ENCODE peak calls at places on chromosomes 1 and 21, in four cellular contexts. B is GM20000, O is HCT116, D is MM.1S. K is an unnamed sample.

GRCh38 chr1:25484096-25484495 is 53.4 kb downstream of the MACO1 start:
- DNase-seq in O (no peak), B (no peak), D (no peak), K (no peak)

GRCh38 chr1:218284917-218285635 is at the start of gene RRP15:
- DNase-seq in O (peak; percentile 69), B (peak; percentile 84), D (peak; percentile 93), K (peak; percentile 89)

GRCh38 chr1:180415985-180416633 is 86.3 kb downstream of the ACBD6 start:
- DNase-seq in B (peak; percentile 7), O (peak; percentile 27), D (peak; percentile 67), K (peak; percentile 31)

GRCh38 chr1:46585312-46585711 is 18.8 kb downstream of the MKNK1 start:
- DNase-seq in B (no peak), O (no peak), D (no peak), K (no peak)

GRCh38 chr1:181152892-181153633 is 64.6 kb downstream of the IER5 start:
- DNase-seq in B (peak; percentile 65), O (no peak), D (peak; percentile 96), K (peak; percentile 70)

GRCh38 chr1:1665815-1666251 is 7.0 kb upstream of the CDK11B start:
- DNase-seq in B (no peak), O (no peak), D (no peak), K (peak; percentile 23)

GRCh38 chr1:145962157-145963102 is 1.9 kb downstream of the ANKRD34A start:
- DNase-seq in D (no peak), O (no peak), B (peak; percentile 43), K (peak; percentile 37)

GRCh38 chr1:246448373-246448772 is 58.7 kb downstream of the SMYD3 start:
- DNase-seq in B (no peak), D (no peak), O (no peak), K (no peak)

GRCh38 chr1:14660795-14661194 is 62.3 kb downstream of the KAZN start:
- DNase-seq in O (no peak), B (no peak), D (no peak), K (no peak)

GRCh38 chr1:3031401-3032221 is 10.3 kb downstream of the ACTRT2 start:
- DNase-seq in D (no peak), B (no peak), O (no peak), K (no peak)

GRCh38 chr1:9612162-9612845 is 23.6 kb downstream of the TMEM201 start:
- DNase-seq in D (no peak), O (no peak), B (no peak), K (no peak)

GRCh38 chr1:226690460-226690982 is 48.6 kb downstream of the ITPKB start:
- DNase-seq in O (no peak), D (no peak), B (no peak), K (no peak)

GRCh38 chr1:187685338-187685737 is 856.6 kb downstream of the PLA2G4A start:
- DNase-seq in O (no peak), D (no peak), B (no peak), K (no peak)

GRCh38 chr1:13228343-13228781 is 2.4 kb upstream of the PRAMEF18 start:
- DNase-seq in B (peak; percentile 15), O (peak; percentile 22), D (peak; percentile 30), K (peak; percentile 38)

GRCh38 chr1:21042920-21043605 is 133.6 kb downstream of the EIF4G3 start:
- DNase-seq in B (no peak), D (no peak), O (no peak), K (no peak)

DNA sequence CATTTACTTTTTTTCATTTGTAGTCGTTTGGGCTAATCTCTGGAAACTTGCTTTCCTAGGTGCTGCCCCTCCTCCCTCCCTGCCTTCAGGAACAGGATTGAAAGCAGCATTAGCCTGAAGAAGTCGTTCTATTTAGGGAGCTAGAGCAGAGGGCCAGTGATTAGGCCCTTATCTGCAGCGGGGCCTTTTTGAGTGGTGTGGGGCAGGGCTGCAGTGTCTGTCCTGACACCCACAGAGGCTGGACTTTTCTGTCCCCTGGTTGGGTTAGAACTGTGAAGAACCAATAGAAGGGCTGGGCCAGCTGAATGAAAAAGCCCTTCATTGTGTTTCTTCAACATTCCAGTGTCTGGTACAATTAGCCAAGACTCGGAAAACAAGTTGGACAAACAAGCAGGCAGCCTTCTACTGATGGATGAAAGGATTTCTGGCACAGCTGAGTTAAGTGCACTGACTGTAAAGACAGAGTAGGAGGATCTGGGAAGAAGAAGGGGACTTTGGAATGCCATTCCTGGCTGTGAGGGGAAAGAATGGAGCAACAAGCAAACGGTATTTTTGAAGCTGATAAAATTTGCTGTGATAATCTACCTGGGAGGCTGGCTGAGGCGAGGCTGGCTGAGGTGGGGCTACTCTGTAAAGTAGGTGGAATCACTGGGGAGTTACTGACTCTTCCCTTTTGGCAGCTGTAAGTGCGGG is 9.7 kb downstream of the MACF1 start:
- DNase-seq in O (no peak), D (no peak), B (no peak), K (no peak)
- TF ChIP-seq CTCF in O (no peak), D (no peak), B (no peak), K (no peak)

GRCh38 chr1:207670997-207671396 is 26.1 kb downstream of the CR1L start:
- DNase-seq in D (peak; percentile 52), O (no peak), B (no peak), K (no peak)

GRCh38 chr1:207669469-207670111 is 24.7 kb downstream of the CR1L start:
- DNase-seq in B (no peak), D (no peak), O (no peak), K (no peak)

GRCh38 chr1:207673399-207673798 is 28.5 kb downstream of the CR1L start:
- DNase-seq in B (no peak), O (no peak), D (no peak), K (no peak)

GRCh38 chr1:207670192-207670591 is 25.3 kb downstream of the CR1L start:
- DNase-seq in B (peak; percentile 44), D (peak; percentile 27), O (no peak), K (no peak)

GRCh38 chr1:207672525-207673130 is 27.7 kb downstream of the CR1L start:
- DNase-seq in B (peak; percentile 56), O (peak; percentile 45), D (peak; percentile 69), K (peak; percentile 28)
- TF ChIP-seq CTCF in B (peak; percentile 67), O (peak; percentile 66), D (peak; percentile 90), K (peak; percentile 51)

GRCh38 chr21:39373634-39374033 is 24.7 kb upstream of the HMGN1 start:
- DNase-seq in O (no peak), D (no peak), B (no peak), K (no peak)
- TF ChIP-seq CTCF in O (peak; percentile 22), D (peak; percentile 5), B (peak; percentile 10), K (peak; percentile 35)

GRCh38 chr1:236281286-236282158 is at the start of gene ERO1B:
- DNase-seq in D (peak; percentile 98), O (peak; percentile 88), B (peak; percentile 96), K (peak; percentile 96)
- TF ChIP-seq CTCF in D (no peak), O (no peak), B (no peak), K (no peak)

GRCh38 chr1:214317734-214318133 is 36.8 kb downstream of the SMYD2 start:
- DNase-seq in B (no peak), D (no peak), O (no peak), K (no peak)
- TF ChIP-seq CTCF in B (peak; percentile 16), D (no peak), O (no peak), K (no peak)

GRCh38 chr1:232384172-232384571 is 245.8 kb downstream of the SIPA1L2 start:
- DNase-seq in O (no peak), B (no peak), D (no peak), K (no peak)
- TF ChIP-seq CTCF in O (no peak), B (no peak), D (no peak), K (no peak)

GRCh38 chr1:66712819-66713218 is 39.4 kb upstream of the DYNLT5 start:
- DNase-seq in D (no peak), B (no peak), O (no peak), K (no peak)

GRCh38 chr1:66711420-66711819 is 40.8 kb upstream of the DYNLT5 start:
- DNase-seq in O (no peak), B (no peak), D (no peak), K (no peak)
- TF ChIP-seq CTCF in O (peak; percentile 18), B (no peak), D (peak; percentile 14), K (peak; percentile 8)

GRCh38 chr1:48718116-48718630 is 58.5 kb downstream of the BEND5 start:
- DNase-seq in D (no peak), O (no peak), B (no peak), K (no peak)
- TF ChIP-seq CTCF in D (no peak), O (no peak), B (no peak), K (no peak)

GRCh38 chr21:31041295-31042079 is 3.2 kb upstream of the KRTAP19-8 start:
- DNase-seq in B (no peak), O (no peak), D (peak; percentile 8), K (no peak)
- TF ChIP-seq CTCF in B (no peak), O (no peak), D (peak; percentile 22), K (peak; percentile 5)

K was measured in GM10248.